ENCODE peak calls at places on chromosome 21, in five cellular contexts. E, R, B, H and O are unnamed samples.

GRCh38 chr21:20882462-20883415 is 115.5 kb upstream of the NCAM2 start:
- DNase-seq in E (no peak), B (peak; percentile 69), H (no peak), R (peak; percentile 16), O (no peak)

GRCh38 chr21:46509760-46510159 is 51.1 kb downstream of the DIP2A start:
- DNase-seq in H (no peak), B (no peak), R (no peak), E (peak; percentile 87), O (no peak)

GRCh38 chr21:33495743-33496142 is 4.2 kb upstream of the DNAJC28 start:
- DNase-seq in H (no peak), B (no peak), E (no peak), R (no peak), O (no peak)

GRCh38 chr21:14012409-14012808 is 198.3 kb downstream of the LIPI start:
- DNase-seq in B (no peak), H (no peak), E (no peak), R (no peak), O (no peak)

GRCh38 chr21:45989355-45990048 is 7.9 kb downstream of the COL6A1 start:
- DNase-seq in E (no peak), B (no peak), H (peak; percentile 24), R (no peak), O (no peak)

GRCh38 chr21:45818276-45818903 is 163.2 kb upstream of the COL6A1 start:
- DNase-seq in B (no peak), R (no peak), H (no peak), E (no peak), O (no peak)

GRCh38 chr21:27681841-27682240 is 715.0 kb upstream of the ADAMTS5 start:
- DNase-seq in H (no peak), E (no peak), R (no peak), B (no peak), O (no peak)

GRCh38 chr21:17454315-17455027 is 58.4 kb upstream of the CXADR start:
- DNase-seq in R (peak; percentile 70), E (peak; percentile 91), H (peak; percentile 40), B (peak; percentile 85), O (no peak)

DNA sequence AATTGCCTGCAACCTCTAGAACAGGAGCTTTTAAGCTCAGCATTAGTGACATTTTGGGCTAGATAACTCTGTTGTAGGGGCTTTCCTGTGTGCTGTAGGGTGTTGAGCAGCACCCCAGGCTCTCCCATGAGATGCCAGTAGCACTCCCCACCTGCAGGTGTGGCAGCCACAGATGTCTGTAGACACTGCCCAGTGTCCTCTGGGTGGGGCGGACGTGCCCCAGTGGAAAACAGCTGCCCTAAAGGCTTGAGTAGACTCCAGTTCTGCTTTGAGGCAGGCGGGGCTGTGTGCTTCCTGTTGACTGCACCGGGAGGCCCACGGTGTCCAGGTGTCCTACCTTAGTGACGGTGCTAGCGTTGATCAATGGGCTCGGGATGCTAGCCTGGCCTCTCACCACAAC is 16.9 kb upstream of the PWP2 start:
- DNase-seq in H (no peak), R (no peak), E (no peak), B (no peak), O (peak; percentile 54)
- H3K36me3 ChIP-seq in H (no peaks in the 10 kb centered on the region), R (peaks cover 72% of the 10 kb centered on the region), E (peaks cover 50% of the 10 kb centered on the region), B (no peaks in the 10 kb centered on the region), O (peaks cover 60% of the 10 kb centered on the region)

GRCh38 chr21:24727803-24728425 is 879.4 kb downstream of the MRPL39 start:
- DNase-seq in H (no peak), B (no peak), R (no peak), E (no peak), O (no peak)
- H3K27ac ChIP-seq in H (no peak overlapping the region), B (no peak overlapping the region), R (no peak overlapping the region), E (no peak overlapping the region), O (no peak overlapping the region)

DNA sequence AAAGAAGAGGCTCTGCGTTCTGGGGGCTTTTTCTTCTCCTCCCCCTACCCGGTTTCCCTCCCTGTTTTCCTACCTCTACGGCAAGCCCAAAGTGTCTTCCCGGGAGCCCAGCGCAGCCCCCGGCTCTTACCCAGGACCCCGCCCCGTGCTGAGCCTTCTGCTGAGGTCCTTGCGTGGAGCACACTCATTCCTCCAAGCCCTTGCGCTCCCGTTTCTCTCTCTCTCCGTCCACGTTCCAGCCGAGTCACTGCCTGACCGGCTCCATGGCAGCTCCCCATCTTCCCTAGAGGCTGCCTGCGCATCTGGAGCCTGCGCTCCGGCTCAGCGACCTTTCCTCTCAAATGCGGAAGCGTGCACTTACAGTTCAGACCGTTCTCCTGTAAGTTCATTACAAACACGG is 24.9 kb upstream of the PDXK start:
- DNase-seq in R (no peak), B (no peak), H (no peak), E (no peak), O (no peak)
- H3K4me3 ChIP-seq in R (no peak overlapping the region), B (no peak overlapping the region), H (no peak overlapping the region), E (no peak overlapping the region), O (no peak overlapping the region)

DNA sequence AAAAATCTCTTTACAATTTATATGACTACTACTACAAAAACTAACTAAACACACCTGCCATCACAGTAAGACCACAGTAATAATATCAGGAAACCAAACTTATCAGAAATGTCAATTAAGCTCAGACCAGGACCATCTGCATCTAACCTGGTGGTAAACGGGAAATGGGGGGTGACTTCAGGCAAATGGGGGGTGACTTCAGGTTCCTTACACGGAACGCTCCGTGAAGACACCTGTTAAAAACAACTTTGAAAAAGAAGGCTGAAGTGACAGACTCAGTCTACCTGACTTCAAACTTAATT is 15.8 kb downstream of the PRDM15 start:
- DNase-seq in H (no peak), E (no peak), B (no peak), R (no peak), O (no peak)
- H3K36me3 ChIP-seq in H (no peaks in the 10 kb centered on the region), E (peaks cover 11% of the 10 kb centered on the region), B (no peaks in the 10 kb centered on the region), R (peaks cover 5% of the 10 kb centered on the region), O (peaks cover 3% of the 10 kb centered on the region)

GRCh38 chr21:25732091-25732760 is 2.5 kb downstream of the ATP5PF start:
- DNase-seq in R (no peak), H (no peak), E (no peak), B (no peak), O (no peak)

GRCh38 chr21:25735221-25735894 is 586 bp downstream of the GABPA start:
- DNase-seq in E (peak; percentile 80), R (peak; percentile 91), H (peak; percentile 92), B (peak; percentile 95), O (peak; percentile 95)

GRCh38 chr21:25735895-25736597 is 1.3 kb downstream of the GABPA start:
- DNase-seq in H (no peak), B (peak; percentile 29), E (peak; percentile 21), R (no peak), O (no peak)

GRCh38 chr21:25734654-25735220 is at the start of the genes ATP5PF and GABPA:
- DNase-seq in H (peak; percentile 96), E (peak; percentile 97), R (peak; percentile 91), B (peak; percentile 98), O (peak; percentile 92)

GRCh38 chr21:25733859-25734653 is 648 bp downstream of the ATP5PF start:
- DNase-seq in H (no peak), R (peak; percentile 24), E (peak; percentile 62), B (no peak), O (no peak)
- H3K27ac ChIP-seq in H (peak overlapping the region; percentile 95), R (peak overlapping the region; percentile 99), E (peak overlapping the region; percentile 100), B (peak overlapping the region; percentile 100), O (peak overlapping the region; percentile 99)

DNA sequence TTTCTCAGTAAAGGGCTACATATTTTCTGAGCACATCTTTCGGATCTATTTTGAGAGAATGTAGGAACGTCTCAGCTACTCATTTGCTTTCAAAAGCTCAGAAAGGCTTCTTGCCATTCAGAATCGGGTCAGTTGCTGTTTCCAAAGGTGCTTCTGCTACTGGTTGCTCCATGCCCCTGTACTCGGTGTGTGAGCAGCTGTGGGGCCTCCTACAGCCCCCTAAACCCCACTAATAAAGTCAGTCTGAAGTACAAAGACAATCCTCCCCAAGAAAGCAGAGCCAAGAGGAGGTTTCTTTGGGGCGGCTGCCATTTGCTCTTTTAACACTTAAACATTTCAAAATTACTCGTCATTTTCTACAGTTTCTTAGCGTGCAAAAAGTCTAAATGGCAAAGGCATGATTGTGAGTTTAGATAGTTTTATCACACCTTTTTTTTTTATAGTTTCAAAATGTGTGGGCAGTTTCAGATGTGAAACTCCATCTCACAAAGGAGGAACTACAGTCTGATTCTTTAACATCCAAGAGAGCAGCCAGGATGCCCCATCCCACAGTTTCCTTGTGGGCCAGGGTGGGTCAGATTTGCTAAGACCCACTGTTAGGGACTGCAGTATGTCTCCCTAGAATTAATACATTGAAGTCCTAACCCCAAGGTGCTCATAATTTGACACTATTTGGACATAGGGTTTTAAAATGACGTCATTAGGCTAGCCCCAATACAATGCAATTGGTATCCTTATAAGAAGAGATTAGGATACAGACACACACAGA is 4.1 kb downstream of the RUNX1 start:
- DNase-seq in H (no peak), E (no peak), R (no peak), B (no peak), O (no peak)
- H3K4me3 ChIP-seq in H (no peak overlapping the region), E (no peak overlapping the region), R (no peak overlapping the region), B (no peak overlapping the region), O (no peak overlapping the region)

GRCh38 chr21:29441651-29442050 is 142.9 kb downstream of the BACH1 start:
- DNase-seq in R (no peak), H (no peak), E (no peak), B (no peak), O (no peak)
- H3K36me3 ChIP-seq in R (no peaks in the 10 kb centered on the region), H (no peaks in the 10 kb centered on the region), E (no peaks in the 10 kb centered on the region), B (no peaks in the 10 kb centered on the region), O (no peaks in the 10 kb centered on the region)

GRCh38 chr21:38140192-38140905 is 116.4 kb upstream of the KCNJ15 start:
- DNase-seq in B (peak; percentile 11), H (no peak), R (peak; percentile 33), E (no peak), O (no peak)
- H3K27ac ChIP-seq in B (no peak overlapping the region), H (no peak overlapping the region), R (no peak overlapping the region), E (no peak overlapping the region), O (no peak overlapping the region)

DNA sequence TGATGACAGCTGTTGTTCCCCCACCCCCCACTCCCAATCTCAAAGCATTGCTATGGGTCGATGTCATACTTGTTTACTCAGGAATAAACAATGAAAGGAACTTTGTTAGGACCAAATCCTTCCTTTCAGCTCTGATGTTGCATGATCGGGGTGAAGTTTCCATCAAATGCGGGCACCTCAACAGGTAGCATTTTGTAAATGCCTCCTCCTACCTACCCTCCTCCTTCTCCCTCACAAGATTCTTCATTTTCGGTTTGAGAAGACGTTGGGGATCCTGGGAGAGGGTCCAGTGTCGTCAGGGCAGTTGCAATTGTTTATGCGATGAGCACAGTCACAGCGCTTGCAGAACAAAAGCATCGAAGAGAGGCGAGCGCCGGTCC is 758 bp upstream of the HUNK start:
- DNase-seq in B (no peak), R (peak; percentile 26), H (no peak), E (no peak), O (no peak)
- H3K4me3 ChIP-seq in B (peak overlapping the region; percentile 99), R (peak overlapping the region; percentile 55), H (peak overlapping the region; percentile 55), E (peak overlapping the region; percentile 55), O (no peak overlapping the region)